ENCODE peak calls at places on chromosomes 5 and 9, in four cellular contexts. S is stomach, A is glutamatergic neuron, B is AG09319. R is an unnamed sample.

GRCh38 chr5:16980983-16981382 is 44.9 kb upstream of the MYO10 start:
- DNase-seq in B (no peak), A (no peak), S (no peak), R (no peak)

GRCh38 chr5:171840701-171841522 is 55.3 kb downstream of the SMIM23 start:
- DNase-seq in B (no peak), S (no peak), A (no peak), R (no peak)

GRCh38 chr5:6634327-6634713 is 1.1 kb downstream of the SRD5A1 start:
- DNase-seq in S (no peak), A (no peak), B (no peak), R (no peak)

GRCh38 chr5:52810426-52810825 is 22.7 kb downstream of the ITGA1 start:
- DNase-seq in A (no peak), S (no peak), B (no peak), R (no peak)

GRCh38 chr9:110809038-110809595 is 140.5 kb downstream of the MUSK start:
- DNase-seq in A (no peak), B (no peak), S (no peak), R (no peak)

GRCh38 chr5:59296317-59297264 is 596.9 kb downstream of the PDE4D start:
- DNase-seq in S (no peak), A (no peak), B (no peak), R (no peak)

GRCh38 chr5:112186401-112186990 is 232.6 kb downstream of the EPB41L4A start:
- DNase-seq in S (no peak), B (peak), A (no peak), R (no peak)

GRCh38 chr5:154214236-154215106 is 23.9 kb downstream of the GALNT10 start:
- DNase-seq in A (no peak), S (no peak), B (no peak), R (no peak)

GRCh38 chr9:97313746-97314145 is 6.3 kb downstream of the CCDC180 start:
- DNase-seq in B (no peak), A (no peak), S (no peak), R (no peak)

GRCh38 chr5:99019812-99020697 is 91.2 kb upstream of the CHD1 start:
- DNase-seq in A (no peak), S (no peak), B (peak), R (peak)

GRCh38 chr5:114305402-114306207 is 56.3 kb upstream of the KCNN2 start:
- DNase-seq in A (no peak), B (peak), S (no peak), R (no peak)

GRCh38 chr9:130535818-130536521 is 43.4 kb upstream of the FUBP3 start:
- DNase-seq in S (no peak), A (peak), B (peak), R (no peak)

GRCh38 chr5:139651502-139651862 is 3.3 kb downstream of the CXXC5 start:
- DNase-seq in S (no peak), B (no peak), A (no peak), R (no peak)

GRCh38 chr5:14211818-14212799 is 69.0 kb downstream of the TRIO start:
- DNase-seq in A (no peak), S (no peak), B (no peak), R (no peak)

GRCh38 chr5:54390015-54390414 is 65.5 kb upstream of the HSPB3 start:
- DNase-seq in A (peak), S (no peak), B (no peak), R (no peak)

GRCh38 chr9:114655689-114656088 is 1.9 kb downstream of the TEX53 start:
- DNase-seq in B (no peak), S (no peak), A (no peak), R (no peak)

GRCh38 chr9:32571969-32572899 is 725 bp downstream of the NDUFB6 start:
- DNase-seq in A (peak), B (no peak), S (peak), R (peak)

GRCh38 chr5:171990713-171991015 is 15.8 kb downstream of the FBXW11 start:
- DNase-seq in A (no peak), B (no peak), S (no peak), R (no peak)

GRCh38 chr9:137174722-137175293 is 3.0 kb upstream of the TMEM210 start:
- DNase-seq in B (no peak), A (no peak), S (no peak), R (no peak)

GRCh38 chr9:105901514-105902109 is 207.3 kb downstream of the TMEM38B start:
- DNase-seq in A (peak), S (no peak), B (no peak), R (no peak)

GRCh38 chr5:2112128-2112808 is 229.5 kb upstream of the IRX4 start:
- DNase-seq in S (no peak), A (no peak), B (no peak), R (no peak)

GRCh38 chr9:89730715-89731114 is 125.9 kb downstream of the GADD45G start:
- DNase-seq in B (no peak), S (peak), A (no peak), R (no peak)

GRCh38 chr5:71658916-71659661 is 60.0 kb upstream of the CARTPT start:
- DNase-seq in A (no peak), S (no peak), B (no peak), R (no peak)

GRCh38 chr9:17422994-17423680 is 155.7 kb upstream of the SH3GL2 start:
- DNase-seq in A (no peak), B (no peak), S (no peak), R (no peak)

GRCh38 chr5:164052536-164053090 is 547.2 kb downstream of the MAT2B start:
- DNase-seq in S (no peak), A (no peak), B (no peak), R (no peak)

GRCh38 chr5:148523139-148523538 is 131.2 kb downstream of the HTR4 start:
- DNase-seq in B (no peak), A (no peak), S (no peak), R (no peak)
- TF ChIP-seq CTCF in B (no peak), A (no peak), S (no peak), R (no peak)

GRCh38 chr9:104240890-104241289 is 146.8 kb downstream of the SMC2 start:
- DNase-seq in B (no peak), S (no peak), A (no peak), R (no peak)
- TF ChIP-seq CTCF in B (no peak), S (no peak), A (no peak), R (no peak)

GRCh38 chr9:118538981-118539380 is 830.3 kb downstream of the BRINP1 start:
- DNase-seq in B (no peak), A (no peak), S (no peak), R (no peak)

GRCh38 chr9:118533850-118534249 is 829.6 kb downstream of the TLR4 start:
- DNase-seq in S (no peak), A (no peak), B (no peak), R (no peak)

GRCh38 chr9:118529210-118529609 is 825.0 kb downstream of the TLR4 start:
- DNase-seq in B (no peak), A (no peak), S (no peak), R (peak)

GRCh38 chr9:118529624-118530214 is 825.5 kb downstream of the TLR4 start:
- DNase-seq in A (peak), B (no peak), S (no peak), R (no peak)

DNA sequence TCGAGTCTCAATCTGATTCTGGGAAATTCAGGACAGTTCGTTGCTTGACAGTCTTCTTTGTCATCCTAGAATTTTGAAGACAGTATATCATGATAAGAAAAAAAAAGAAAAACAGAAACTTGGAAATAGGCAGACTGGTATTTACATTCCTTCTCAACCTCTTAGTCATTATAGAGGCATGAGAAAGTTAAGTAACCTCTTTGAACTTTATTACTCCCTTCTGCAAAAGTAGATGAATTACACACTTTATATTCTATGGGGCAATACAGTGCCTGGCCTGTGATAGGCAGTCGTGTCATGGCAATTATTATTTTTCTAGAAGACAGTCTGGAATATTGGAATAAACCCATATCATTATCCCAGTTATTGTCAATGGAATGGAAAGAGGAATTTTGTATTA is 828.9 kb downstream of the TLR4 start:
- DNase-seq in B (no peak), A (no peak), S (no peak), R (peak)
- TF ChIP-seq CTCF in B (no peak), A (no peak), S (no peak), R (peak)

GRCh38 chr9:37903831-37904646 is at the start of gene SLC25A51:
- DNase-seq in A (peak), S (peak), B (peak), R (peak)
- TF ChIP-seq CTCF in A (peak), S (peak), B (peak), R (peak)

GRCh38 chr5:141084487-141084989 is 9.9 kb upstream of the PCDHB2 start:
- DNase-seq in A (peak), B (no peak), S (no peak), R (no peak)
- TF ChIP-seq CTCF in A (no peak), B (peak), S (no peak), R (no peak)

GRCh38 chr9:131815971-131816873 is 76.3 kb upstream of the RAPGEF1 start:
- DNase-seq in S (no peak), B (no peak), A (no peak), R (no peak)
- TF ChIP-seq CTCF in S (no peak), B (no peak), A (no peak), R (no peak)

DNA sequence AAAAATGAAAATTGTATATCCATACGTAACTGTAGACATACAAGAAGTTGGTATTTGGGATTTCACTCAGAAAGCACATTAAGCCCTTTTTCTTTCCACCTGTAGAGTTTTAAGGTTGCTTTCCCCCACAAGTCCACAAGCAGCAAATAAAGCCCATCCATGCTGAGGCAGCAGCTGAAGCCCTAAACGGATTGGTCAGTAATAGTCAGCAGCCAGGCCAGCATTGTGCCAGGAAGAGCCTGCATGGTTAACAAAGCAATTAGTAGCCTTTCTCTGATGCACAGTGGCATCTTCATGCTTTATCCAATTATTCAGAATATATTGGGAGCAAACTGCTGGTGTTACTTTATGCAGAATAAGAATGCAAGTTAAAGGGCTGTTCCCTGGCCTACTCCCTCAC is 16.2 kb downstream of the EBF1 start:
- DNase-seq in S (no peak), B (no peak), A (no peak), R (no peak)
- TF ChIP-seq CTCF in S (no peak), B (no peak), A (no peak), R (no peak)

GRCh38 chr5:145463634-145464033 is 371.5 kb downstream of the PRELID2 start:
- DNase-seq in B (no peak), S (no peak), A (no peak), R (no peak)
- TF ChIP-seq CTCF in B (no peak), S (no peak), A (no peak), R (no peak)

GRCh38 chr5:179261301-179262125 is 83.7 kb downstream of the ADAMTS2 start:
- DNase-seq in A (peak), B (no peak), S (peak), R (no peak)
- TF ChIP-seq CTCF in A (peak), B (peak), S (no peak), R (peak)

R was measured in retinal pigment epithelial cell.